ENCODE peak calls at places on chromosomes 12 and 14, in eight cellular contexts. F, Q, C, Y, G, B, H and A are unnamed samples.

GRCh38 chr14:73008501-73008900 is 18.4 kb downstream of the ZFYVE1 start:
- DNase-seq in B (no peak), F (no peak), Q (peak; percentile 88), G (no peak), C (no peak), Y (no peak), H (peak; percentile 75), A (no peak)

GRCh38 chr12:65741662-65742480 is 82.4 kb upstream of the HMGA2 start:
- DNase-seq in Y (no peak), Q (peak; percentile 51), F (no peak), B (peak; percentile 10), C (no peak), H (peak; percentile 42), G (no peak), A (peak; percentile 31)

GRCh38 chr14:101475468-101476257 is 85.6 kb upstream of the DIO3 start:
- DNase-seq in Y (no peak), Q (peak; percentile 81), C (no peak), H (peak; percentile 66), B (no peak), F (no peak), G (no peak), A (peak; percentile 6)

GRCh38 chr14:59463773-59464650 is 1.2 kb downstream of the GPR135 start:
- DNase-seq in H (no peak), B (peak; percentile 17), Y (peak; percentile 15), C (peak; percentile 51), Q (no peak), F (no peak), G (no peak), A (no peak)

GRCh38 chr12:40820794-40821484 is 128.7 kb downstream of the CNTN1 start:
- DNase-seq in F (no peak), C (no peak), B (no peak), G (no peak), Y (no peak), H (no peak), Q (no peak), A (no peak)

GRCh38 chr14:71011479-71011878 is 104.2 kb downstream of the PCNX1 start:
- DNase-seq in B (no peak), G (peak; percentile 25), C (no peak), F (no peak), Q (no peak), H (no peak), Y (no peak), A (no peak)

GRCh38 chr12:3717283-3717974 is 35.5 kb downstream of the CRACR2A start:
- DNase-seq in Q (no peak), G (no peak), H (no peak), Y (no peak), C (no peak), F (no peak), B (peak; percentile 56), A (no peak)

GRCh38 chr12:54005853-54006699 is 2.7 kb upstream of the HOXC8 start:
- DNase-seq in H (peak; percentile 20), G (peak; percentile 87), Q (peak; percentile 62), Y (peak; percentile 75), F (peak; percentile 87), B (peak; percentile 88), C (peak; percentile 92), A (peak; percentile 77)

GRCh38 chr14:35287481-35288013 is 4.6 kb upstream of the PSMA6 start:
- DNase-seq in Y (no peak), F (peak; percentile 33), H (peak; percentile 4), Q (no peak), B (peak; percentile 12), G (no peak), C (no peak), A (peak; percentile 19)

GRCh38 chr12:127381043-127381668 is 885.8 kb upstream of the TMEM132C start:
- DNase-seq in H (peak; percentile 4), F (peak; percentile 24), Q (no peak), Y (no peak), B (peak; percentile 21), G (peak; percentile 10), C (no peak), A (peak; percentile 65)

GRCh38 chr12:22256634-22257033 is 77.9 kb downstream of the ST8SIA1 start:
- DNase-seq in C (no peak), Q (no peak), F (no peak), Y (no peak), G (no peak), B (no peak), H (no peak), A (no peak)

GRCh38 chr14:21350539-21350938 is 33.3 kb downstream of the SUPT16H start:
- DNase-seq in G (no peak), Q (no peak), H (no peak), F (no peak), C (no peak), Y (no peak), B (no peak), A (no peak)

GRCh38 chr12:27511031-27511722 is 12.8 kb upstream of the PPFIBP1 start:
- DNase-seq in F (no peak), C (no peak), Y (no peak), G (no peak), B (no peak), H (peak; percentile 91), Q (peak; percentile 72), A (no peak)

GRCh38 chr14:80776186-80776585 is 165.4 kb downstream of the CEP128 start:
- DNase-seq in C (no peak), Y (no peak), H (no peak), F (no peak), B (no peak), G (no peak), Q (no peak), A (no peak)

GRCh38 chr12:1810931-1811280 is 9.5 kb upstream of the LRTM2 start:
- DNase-seq in G (no peak), Y (no peak), B (no peak), C (no peak), Q (no peak), H (no peak), F (no peak), A (no peak)

GRCh38 chr12:127170271-127171180 is 1096.4 kb upstream of the TMEM132C start:
- DNase-seq in H (no peak), Q (peak; percentile 17), F (no peak), B (no peak), C (no peak), Y (no peak), G (no peak), A (no peak)

GRCh38 chr12:6376079-6376941 is 947 bp upstream of the SCNN1A start:
- DNase-seq in F (no peak), B (peak; percentile 75), G (no peak), C (peak; percentile 90), H (peak; percentile 59), Q (peak; percentile 64), Y (no peak), A (peak; percentile 93)

GRCh38 chr14:87255046-87255445 is 737.9 kb downstream of the GALC start:
- DNase-seq in G (no peak), Y (no peak), H (no peak), B (no peak), Q (no peak), C (no peak), F (no peak), A (no peak)

GRCh38 chr12:131928080-131928764 is 854 bp upstream of the PUS1 start:
- DNase-seq in C (no peak), Q (peak; percentile 30), B (peak; percentile 34), G (no peak), F (no peak), Y (no peak), H (no peak), A (no peak)

GRCh38 chr12:2092890-2093289 is 40.1 kb downstream of the CACNA1C start:
- DNase-seq in F (no peak), C (no peak), B (no peak), Y (no peak), Q (peak; percentile 36), G (no peak), H (peak; percentile 47), A (peak; percentile 43)

GRCh38 chr12:6195665-6196535 is 4.3 kb upstream of the CD9 start:
- DNase-seq in B (peak; percentile 92), C (peak; percentile 83), Y (peak; percentile 50), Q (peak; percentile 91), G (peak; percentile 72), H (peak; percentile 74), F (peak; percentile 73), A (peak; percentile 85)

GRCh38 chr12:109589240-109589590 is 15.6 kb downstream of the MVK start:
- DNase-seq in B (no peak), F (no peak), Q (no peak), G (no peak), Y (no peak), C (no peak), H (no peak), A (no peak)
- H3K36me3 ChIP-seq in B (no peaks in the 10 kb centered on the region), F (peaks cover under 1% of the 10 kb centered on the region), Q (no peaks in the 10 kb centered on the region), G (peaks cover 10% of the 10 kb centered on the region), Y (no peaks in the 10 kb centered on the region), C (peaks cover 52% of the 10 kb centered on the region), H (peaks cover 6% of the 10 kb centered on the region), A (no peaks in the 10 kb centered on the region)

DNA sequence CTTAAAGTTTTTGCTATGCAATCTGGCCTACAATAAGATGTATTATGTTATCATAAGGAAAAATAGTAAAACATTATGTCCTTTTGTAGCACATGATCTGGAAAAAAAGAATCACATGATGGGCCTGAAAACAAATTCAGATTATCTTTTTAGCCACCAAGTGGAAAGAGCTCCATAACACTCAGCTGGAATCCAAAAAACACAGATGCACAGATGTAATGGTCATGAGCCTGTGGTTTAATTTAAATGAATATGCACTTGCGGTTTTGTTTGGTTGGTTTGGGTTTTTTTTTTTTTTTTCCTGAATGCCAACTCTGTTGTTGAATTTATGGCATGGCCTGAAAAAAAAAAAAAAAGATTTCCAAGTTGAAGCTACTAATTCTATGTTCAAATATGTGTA is 4.1 kb downstream of the KCNC2 start:
- DNase-seq in H (no peak), B (no peak), G (no peak), F (no peak), Q (no peak), Y (no peak), C (no peak), A (no peak)
- H3K4me3 ChIP-seq in H (no peak overlapping the region), B (no peak overlapping the region), G (no peak overlapping the region), F (no peak overlapping the region), Q (no peak overlapping the region), Y (no peak overlapping the region), C (no peak overlapping the region), A (no peak overlapping the region)

DNA sequence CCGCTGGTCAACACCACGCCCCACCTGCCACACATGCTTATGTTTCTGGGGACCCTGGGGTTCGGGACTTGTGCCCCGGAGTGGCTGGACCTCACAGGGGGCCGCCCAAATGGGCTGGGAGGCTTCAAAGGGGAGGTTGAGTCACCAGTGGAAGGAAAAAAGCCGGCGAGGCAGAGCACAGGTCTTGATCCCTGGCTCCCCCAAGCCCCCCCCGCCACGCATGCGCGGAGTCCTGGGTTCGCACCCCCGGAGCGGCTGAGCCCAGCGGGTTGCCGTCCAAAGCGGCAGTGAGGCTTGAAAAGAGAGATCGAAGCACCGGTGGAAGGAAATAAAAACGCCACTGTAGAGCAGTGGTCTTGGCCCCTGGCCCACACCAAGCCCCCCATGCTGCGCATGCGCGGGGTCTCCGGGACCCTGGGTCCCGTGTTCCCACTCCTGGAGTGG is 313.5 kb downstream of the ALG10 start:
- DNase-seq in Y (no peak), G (no peak), F (no peak), H (no peak), C (no peak), Q (no peak), B (no peak), A (peak; percentile 58)
- H3K9me3 ChIP-seq in Y (no peaks in the 10 kb centered on the region), G (no peaks in the 10 kb centered on the region), F (no peaks in the 10 kb centered on the region), H (peaks cover 4% of the 10 kb centered on the region), C (peaks cover 12% of the 10 kb centered on the region), Q (peaks cover 45% of the 10 kb centered on the region), B (peaks cover 18% of the 10 kb centered on the region), A (no peaks in the 10 kb centered on the region)

DNA sequence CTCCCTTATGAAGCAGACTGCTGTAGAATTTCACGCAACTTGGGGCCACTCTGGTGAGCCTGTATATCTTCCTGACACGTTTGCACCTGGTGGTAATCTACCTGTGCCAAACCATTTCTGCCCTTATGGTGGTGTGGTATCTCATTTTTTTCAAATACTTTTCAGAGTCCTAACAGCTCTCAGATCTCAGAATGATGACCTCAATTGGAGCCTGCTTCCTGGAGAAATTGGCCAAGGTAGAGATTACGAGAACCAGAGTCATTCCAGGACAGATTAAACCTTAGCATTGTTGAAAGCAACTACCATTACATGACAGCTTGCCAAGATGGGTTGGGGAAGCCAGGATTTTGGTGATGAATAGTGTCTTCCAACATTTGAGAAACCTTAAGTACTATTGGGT is 48.2 kb downstream of the CPSF6 start:
- DNase-seq in C (no peak), G (no peak), F (no peak), H (no peak), Q (no peak), B (no peak), Y (no peak), A (no peak)
- H3K36me3 ChIP-seq in C (no peaks in the 10 kb centered on the region), G (no peaks in the 10 kb centered on the region), F (no peaks in the 10 kb centered on the region), H (no peaks in the 10 kb centered on the region), Q (no peaks in the 10 kb centered on the region), B (no peaks in the 10 kb centered on the region), Y (no peaks in the 10 kb centered on the region), A (no peaks in the 10 kb centered on the region)